ENCODE peak calls at places on chromosomes 13 and 19, in eight cellular contexts. C is NCI-H187; N is RKO; B is suprapubic skin; Z is naive thymus-derived CD8-positive, alpha-beta T cell; R is mucosa of gallbladder; H is dermis microvascular lymphatic vessel endothelial cell; M is activated naive CD4-positive, alpha-beta T cell. K is an unnamed sample.

GRCh38 chr13:112955956-112956355 is 13.1 kb upstream of the MCF2L start:
- DNase-seq in R (no peak), M (no peak), N (no peak), Z (no peak), C (no peak), B (no peak), H (no peak), K (no peak)

GRCh38 chr19:2154587-2155075 is 3.3 kb upstream of the AP3D1 start:
- DNase-seq in H (no peak), M (no peak), Z (no peak), R (no peak), C (no peak), B (no peak), N (peak), K (peak)

GRCh38 chr19:34345934-34346333 is 19.1 kb upstream of the GPI start:
- DNase-seq in M (peak), C (peak), R (peak), Z (peak), B (no peak), N (peak), H (peak), K (peak)

GRCh38 chr13:30088312-30088855 is 219.0 kb downstream of the KATNAL1 start:
- DNase-seq in C (no peak), N (no peak), B (no peak), M (no peak), Z (no peak), R (no peak), H (no peak), K (no peak)

GRCh38 chr19:23393121-23393520 is 2.1 kb downstream of the ZNF91 start:
- DNase-seq in Z (no peak), C (no peak), R (no peak), N (no peak), M (no peak), B (no peak), H (no peak), K (no peak)

GRCh38 chr13:30791354-30791921 is 56.1 kb downstream of the ALOX5AP start:
- DNase-seq in Z (no peak), N (no peak), M (no peak), H (no peak), R (no peak), C (no peak), B (no peak), K (no peak)

GRCh38 chr13:44337581-44337980 is 36.0 kb upstream of the SERP2 start:
- DNase-seq in Z (no peak), R (no peak), M (no peak), H (no peak), C (no peak), N (no peak), B (no peak), K (no peak)

GRCh38 chr19:48659768-48660167 is 13.0 kb downstream of the NTN5 start:
- DNase-seq in N (no peak), R (no peak), H (no peak), B (no peak), Z (no peak), C (no peak), M (no peak), K (peak)

GRCh38 chr13:99265823-99266426 is 7.7 kb upstream of the GPR18 start:
- DNase-seq in C (no peak), Z (no peak), B (no peak), H (peak), R (no peak), N (peak), M (no peak), K (peak)

GRCh38 chr19:45103200-45103624 is 10.2 kb downstream of the PPP1R37 start:
- DNase-seq in R (no peak), Z (peak), C (no peak), B (no peak), N (no peak), M (peak), H (no peak), K (no peak)

GRCh38 chr13:45179428-45179827 is 21.4 kb downstream of the KCTD4 start:
- DNase-seq in N (no peak), R (no peak), H (no peak), Z (no peak), C (no peak), M (no peak), B (no peak), K (no peak)

GRCh38 chr19:5818594-5818993 is 13.7 kb downstream of the NRTN start:
- DNase-seq in H (no peak), N (no peak), M (no peak), Z (no peak), C (no peak), R (no peak), B (no peak), K (no peak)

GRCh38 chr19:3368848-3369336 is 2.5 kb downstream of the NFIC start:
- DNase-seq in H (no peak), N (no peak), R (no peak), B (no peak), C (no peak), Z (no peak), M (no peak), K (no peak)

GRCh38 chr19:47550129-47550528 is 22.8 kb downstream of the ZNF541 start:
- DNase-seq in M (no peak), Z (no peak), H (no peak), B (no peak), N (no peak), R (no peak), C (no peak), K (no peak)

GRCh38 chr19:32830231-32831014 is 39.1 kb downstream of the SLC7A9 start:
- DNase-seq in Z (no peak), M (no peak), R (no peak), N (no peak), H (no peak), C (no peak), B (no peak), K (peak)

GRCh38 chr13:108427355-108427754 is 157.8 kb downstream of the TNFSF13B start:
- DNase-seq in H (no peak), N (peak), Z (no peak), B (no peak), R (no peak), M (no peak), C (no peak), K (peak)

GRCh38 chr19:19459099-19459498 is 53.6 kb downstream of the GATAD2A start:
- DNase-seq in B (no peak), M (no peak), Z (no peak), H (no peak), R (no peak), C (no peak), N (no peak), K (peak)

GRCh38 chr19:7482584-7483439 is 6.0 kb downstream of the PEX11G start:
- DNase-seq in B (no peak), H (peak), M (peak), N (no peak), Z (no peak), C (no peak), R (no peak), K (no peak)

GRCh38 chr13:36796052-36796451 is 23.0 kb upstream of the RFXAP start:
- DNase-seq in B (no peak), H (no peak), R (no peak), Z (no peak), N (no peak), M (no peak), C (no peak), K (no peak)

GRCh38 chr13:29859971-29860370 is 9.6 kb upstream of the UBL3 start:
- DNase-seq in M (no peak), B (no peak), H (no peak), R (no peak), C (no peak), N (peak), Z (no peak), K (peak)

GRCh38 chr13:98546402-98546801 is 30.5 kb downstream of the STK24 start:
- DNase-seq in M (no peak), R (no peak), B (no peak), H (no peak), C (no peak), N (no peak), Z (no peak), K (no peak)

GRCh38 chr19:49574206-49574755 is 6.1 kb downstream of the NOSIP start:
- DNase-seq in Z (no peak), B (no peak), R (no peak), N (no peak), C (no peak), H (no peak), M (no peak), K (peak)

GRCh38 chr13:27424246-27425150 is at the start of gene GTF3A:
- DNase-seq in R (peak), Z (peak), C (peak), H (peak), M (peak), B (peak), N (peak), K (peak)

GRCh38 chr19:54881884-54882283 is 7.8 kb downstream of the FCAR start:
- DNase-seq in H (no peak), C (no peak), R (no peak), B (no peak), N (no peak), Z (no peak), M (no peak), K (no peak)

GRCh38 chr13:88908896-88909535 is 1237.8 kb downstream of the SLITRK5 start:
- DNase-seq in B (no peak), H (no peak), N (no peak), Z (no peak), C (no peak), R (no peak), M (no peak), K (no peak)

GRCh38 chr13:61391426-61391825 is 24.2 kb downstream of the PCDH20 start:
- DNase-seq in B (no peak), M (no peak), R (no peak), Z (no peak), C (no peak), H (no peak), N (no peak), K (no peak)

GRCh38 chr19:28607066-28607583 is 605.8 kb downstream of the UQCRFS1 start:
- DNase-seq in C (no peak), H (no peak), N (no peak), B (no peak), Z (no peak), R (no peak), M (no peak), K (no peak)

GRCh38 chr13:20136781-20137703 is 23.8 kb downstream of the GJA3 start:
- DNase-seq in M (peak), Z (no peak), R (no peak), B (no peak), N (no peak), H (peak), C (no peak), K (no peak)

K was measured in amniotic epithelial cell.